ENCODE peak calls at places on chromosomes 4 and X, in ten cellular contexts. I, M, Y, K, T, Z, B, J, O and L are unnamed samples.

GRCh38 chrX:45756562-45756961 is 555.9 kb upstream of the DIPK2B start:
- DNase-seq in I (no peak), M (peak), Y (no peak), K (peak), T (no peak), Z (no peak), B (no peak), J (no peak), O (no peak), L (no peak)

GRCh38 chr4:15805583-15806517 is 27.7 kb downstream of the CD38 start:
- DNase-seq in I (no peak), M (peak), Y (peak), K (peak), T (no peak), Z (peak), B (no peak), J (no peak), O (no peak), L (peak)

GRCh38 chr4:148964456-148964855 is 522.2 kb upstream of the NR3C2 start:
- DNase-seq in I (no peak), M (no peak), Y (no peak), K (no peak), T (no peak), Z (no peak), B (no peak), J (no peak), O (no peak), L (no peak)

GRCh38 chr4:38834570-38834969 is 22.0 kb downstream of the TLR6 start:
- DNase-seq in I (no peak), M (no peak), Y (no peak), K (no peak), T (no peak), Z (no peak), B (no peak), J (no peak), O (no peak), L (no peak)

GRCh38 chrX:126701380-126701779 is 118.1 kb upstream of the PRR32 start:
- DNase-seq in I (no peak), M (no peak), Y (no peak), K (no peak), T (no peak), Z (no peak), B (no peak), J (no peak), O (no peak), L (no peak)

GRCh38 chr4:134320048-134320447 is 118.5 kb upstream of the PABPC4L start:
- DNase-seq in I (no peak), M (no peak), Y (no peak), K (no peak), T (no peak), Z (no peak), B (no peak), J (no peak), O (no peak), L (no peak)

GRCh38 chrX:152817082-152817744 is 13.3 kb downstream of the CETN2 start:
- DNase-seq in I (no peak), M (no peak), Y (peak), K (peak), T (no peak), Z (no peak), B (no peak), J (no peak), O (no peak), L (no peak)

GRCh38 chrX:40104649-40105015 is 6.9 kb upstream of the BCOR start:
- DNase-seq in I (peak), M (no peak), Y (peak), K (no peak), T (no peak), Z (no peak), B (no peak), J (no peak), O (no peak), L (no peak)

GRCh38 chrX:75038925-75039324 is 113.7 kb upstream of the NEXMIF start:
- DNase-seq in I (no peak), M (no peak), Y (peak), K (no peak), T (peak), Z (no peak), B (no peak), J (no peak), O (no peak), L (peak)

GRCh38 chr4:13208558-13209193 is 275.5 kb downstream of the RAB28 start:
- DNase-seq in I (no peak), M (no peak), Y (no peak), K (no peak), T (no peak), Z (no peak), B (no peak), J (no peak), O (no peak), L (no peak)

GRCh38 chr4:21474195-21474594 is 474.4 kb downstream of the KCNIP4 start:
- DNase-seq in I (no peak), M (no peak), Y (no peak), K (no peak), T (no peak), Z (no peak), B (no peak), J (no peak), O (no peak), L (no peak)

GRCh38 chr4:134298313-134298712 is 96.7 kb upstream of the PABPC4L start:
- DNase-seq in I (no peak), M (no peak), Y (no peak), K (no peak), T (no peak), Z (no peak), B (no peak), J (no peak), O (no peak), L (no peak)

GRCh38 chr4:105644270-105644669 is 64.2 kb downstream of the INTS12 start:
- DNase-seq in I (no peak), M (no peak), Y (no peak), K (no peak), T (no peak), Z (no peak), B (no peak), J (no peak), O (no peak), L (no peak)

GRCh38 chrX:95076449-95076848 is 1402.4 kb downstream of the FAM133A start:
- DNase-seq in I (no peak), M (peak), Y (no peak), K (peak), T (no peak), Z (no peak), B (no peak), J (no peak), O (no peak), L (no peak)

GRCh38 chr4:176230827-176231226 is 35.4 kb upstream of the SPATA4 start:
- DNase-seq in I (no peak), M (no peak), Y (no peak), K (no peak), T (no peak), Z (no peak), B (no peak), J (no peak), O (no peak), L (no peak)

GRCh38 chr4:13527983-13528822 is 16.1 kb downstream of the NKX3-2 start:
- DNase-seq in I (peak), M (no peak), Y (no peak), K (no peak), T (no peak), Z (no peak), B (peak), J (no peak), O (no peak), L (peak)